ENCODE peak calls at places on chromosome 21, in four cellular contexts. One of them, this sample, is unnamed.

GRCh38 chr21:36718951-36719501 is 20.1 kb downstream of the SIM2 start:
- DNase-seq in K562: no peak
- DNase-seq in HepG2: peak
- DNase-seq in GM12878: no peak
- DNase-seq in this sample: no peak

GRCh38 chr21:26469789-26470188 is 103.3 kb downstream of the CYYR1 start:
- DNase-seq in K562: no peak
- DNase-seq in HepG2: no peak
- DNase-seq in GM12878: no peak
- DNase-seq in this sample: no peak

GRCh38 chr21:31576428-31576827 is 83.1 kb upstream of the SOD1 start:
- DNase-seq in K562: no peak
- DNase-seq in HepG2: no peak
- DNase-seq in GM12878: no peak
- DNase-seq in this sample: no peak

GRCh38 chr21:29372063-29372802 is 73.5 kb downstream of the BACH1 start:
- DNase-seq in K562: peak
- DNase-seq in HepG2: peak
- DNase-seq in GM12878: peak
- DNase-seq in this sample: peak

GRCh38 chr21:38597436-38597835 is 99.2 kb upstream of the ERG start:
- DNase-seq in K562: no peak
- DNase-seq in HepG2: no peak
- DNase-seq in GM12878: no peak
- DNase-seq in this sample: no peak

GRCh38 chr21:29154270-29154669 is 23.8 kb downstream of the MAP3K7CL start:
- DNase-seq in K562: no peak
- DNase-seq in HepG2: no peak
- DNase-seq in GM12878: no peak
- DNase-seq in this sample: no peak

GRCh38 chr21:18204931-18205330 is 39.7 kb upstream of the CHODL start:
- DNase-seq in K562: no peak
- DNase-seq in HepG2: no peak
- DNase-seq in GM12878: no peak
- DNase-seq in this sample: peak

GRCh38 chr21:25891596-25891995 is 156.8 kb downstream of the GABPA start:
- DNase-seq in K562: no peak
- DNase-seq in HepG2: no peak
- DNase-seq in GM12878: no peak
- DNase-seq in this sample: no peak

GRCh38 chr21:26513212-26513611 is 59.9 kb downstream of the CYYR1 start:
- DNase-seq in K562: no peak
- DNase-seq in HepG2: no peak
- DNase-seq in GM12878: no peak
- DNase-seq in this sample: no peak

GRCh38 chr21:23131177-23131576 is 2133.0 kb downstream of the NCAM2 start:
- DNase-seq in K562: no peak
- DNase-seq in HepG2: no peak
- DNase-seq in GM12878: no peak
- DNase-seq in this sample: peak

GRCh38 chr21:30072496-30072895 is 94.1 kb downstream of the CLDN17 start:
- DNase-seq in K562: no peak
- DNase-seq in HepG2: no peak
- DNase-seq in GM12878: no peak
- DNase-seq in this sample: peak

GRCh38 chr21:15514073-15514946 is 215.5 kb upstream of the USP25 start:
- DNase-seq in K562: no peak
- DNase-seq in HepG2: peak
- DNase-seq in GM12878: peak
- DNase-seq in this sample: no peak

GRCh38 chr21:29499734-29500343 is 201.1 kb downstream of the BACH1 start:
- DNase-seq in K562: peak
- DNase-seq in HepG2: peak
- DNase-seq in GM12878: no peak
- DNase-seq in this sample: peak

GRCh38 chr21:39715804-39716397 is 29.1 kb upstream of the IGSF5 start:
- DNase-seq in K562: peak
- DNase-seq in HepG2: peak
- DNase-seq in GM12878: no peak
- DNase-seq in this sample: peak

GRCh38 chr21:31459457-31459856 is 115.4 kb upstream of the TIAM1 start:
- DNase-seq in K562: peak
- DNase-seq in HepG2: no peak
- DNase-seq in GM12878: no peak
- DNase-seq in this sample: peak

GRCh38 chr21:38613686-38614085 is 115.4 kb upstream of the ERG start:
- DNase-seq in K562: no peak
- DNase-seq in HepG2: no peak
- DNase-seq in GM12878: no peak
- DNase-seq in this sample: no peak

GRCh38 chr21:25733859-25734653 is 648 bp downstream of the ATP5PF start:
- DNase-seq in K562: no peak
- DNase-seq in HepG2: peak
- DNase-seq in GM12878: no peak
- DNase-seq in this sample: peak

GRCh38 chr21:26169611-26170470 is 729 bp downstream of the APP start:
- DNase-seq in K562: no peak
- DNase-seq in HepG2: no peak
- DNase-seq in GM12878: no peak
- DNase-seq in this sample: peak

GRCh38 chr21:32757804-32758203 is 13.8 kb downstream of the PAXBP1 start:
- DNase-seq in K562: no peak
- DNase-seq in HepG2: no peak
- DNase-seq in GM12878: no peak
- DNase-seq in this sample: no peak

GRCh38 chr21:33441489-33442477 is 38.0 kb downstream of the TMEM50B start:
- DNase-seq in K562: no peak
- DNase-seq in HepG2: no peak
- DNase-seq in GM12878: peak
- DNase-seq in this sample: no peak

GRCh38 chr21:36692844-36693143 is 6.1 kb upstream of the SIM2 start:
- DNase-seq in K562: no peak
- DNase-seq in HepG2: no peak
- DNase-seq in GM12878: no peak
- DNase-seq in this sample: no peak

GRCh38 chr21:33816148-33816547 is 99.5 kb downstream of the ATP5PO start:
- DNase-seq in K562: no peak
- DNase-seq in HepG2: no peak
- DNase-seq in GM12878: no peak
- DNase-seq in this sample: no peak

GRCh38 chr21:23008803-23009202 is 2010.6 kb downstream of the NCAM2 start:
- DNase-seq in K562: no peak
- DNase-seq in HepG2: no peak
- DNase-seq in GM12878: no peak
- DNase-seq in this sample: no peak

GRCh38 chr21:30839304-30839703 is 9.7 kb upstream of the KRTAP7-1 start:
- DNase-seq in K562: peak
- DNase-seq in HepG2: peak
- DNase-seq in GM12878: no peak
- DNase-seq in this sample: peak

GRCh38 chr21:38293113-38293512 is 36.3 kb downstream of the KCNJ15 start:
- DNase-seq in K562: no peak
- DNase-seq in HepG2: no peak
- DNase-seq in GM12878: no peak
- DNase-seq in this sample: no peak

DNA sequence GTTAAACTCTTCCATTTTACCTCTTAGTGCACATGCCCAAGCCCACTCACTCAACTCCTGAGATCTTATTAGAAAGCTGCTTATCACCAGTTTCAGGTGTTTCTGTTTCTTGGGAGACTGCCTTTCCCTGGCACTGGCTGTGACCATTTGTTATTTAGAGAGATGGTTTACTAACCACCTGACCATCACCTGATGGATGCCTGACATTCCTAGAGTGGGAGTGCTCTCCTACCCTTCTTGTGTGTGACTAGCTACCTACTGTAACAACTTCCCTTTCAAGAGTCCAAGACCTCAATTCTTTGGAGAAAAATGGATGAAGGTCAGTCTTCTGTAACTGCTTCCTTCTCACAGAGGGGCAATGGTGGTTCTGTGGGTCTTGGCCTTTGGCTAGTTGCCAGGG is 755.2 kb upstream of the ADAMTS5 start:
- DNase-seq in K562: no peak
- DNase-seq in HepG2: no peak
- DNase-seq in GM12878: no peak
- DNase-seq in this sample: peak
- TF ChIP-seq CREB1 in K562: no peak
- TF ChIP-seq CREB1 in HepG2: no peak
- TF ChIP-seq CREB1 in GM12878: no peak
- TF ChIP-seq CREB1 in this sample: no peak

DNA sequence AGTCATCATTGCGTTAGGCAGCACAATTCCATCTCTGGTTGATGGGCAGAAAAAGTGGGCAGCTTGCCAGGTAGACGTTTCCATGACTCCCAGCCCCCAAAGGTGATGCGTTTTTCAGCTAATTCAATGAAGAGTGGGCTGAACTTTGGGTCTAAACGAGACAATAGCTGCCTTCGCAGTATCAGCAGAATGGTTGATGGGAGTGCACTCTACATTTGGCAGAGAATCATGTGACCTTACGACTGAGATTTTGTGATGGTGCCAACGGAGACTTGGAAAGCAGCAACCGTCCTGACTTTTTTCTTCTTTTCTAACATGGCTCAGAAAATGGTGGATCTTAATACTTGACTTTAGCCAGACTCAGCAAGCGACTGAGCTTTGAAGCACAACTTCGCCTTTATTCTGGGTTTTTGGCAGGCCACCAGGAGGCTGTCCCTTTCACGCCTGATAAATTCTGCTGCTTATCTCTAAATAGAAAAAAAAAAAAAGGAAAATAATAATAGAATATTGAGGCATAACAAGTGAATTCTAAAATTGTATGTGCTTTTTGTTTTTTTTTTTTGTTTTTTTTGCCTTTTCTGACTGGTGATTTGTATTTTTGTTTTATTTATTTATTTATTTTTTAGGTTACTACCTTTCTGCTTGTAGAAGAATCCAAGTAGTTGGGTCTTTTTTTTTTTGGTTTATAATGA is 804.8 kb downstream of the USP25 start:
- DNase-seq in K562: no peak
- DNase-seq in HepG2: no peak
- DNase-seq in GM12878: no peak
- DNase-seq in this sample: no peak
- TF ChIP-seq JUNB in K562: no peak
- TF ChIP-seq JUNB in HepG2: no peak
- TF ChIP-seq JUNB in GM12878: no peak
- TF ChIP-seq JUNB in this sample: no peak

GRCh38 chr21:42118901-42119300 is 47.8 kb downstream of the UMODL1 start:
- DNase-seq in K562: no peak
- DNase-seq in HepG2: no peak
- DNase-seq in GM12878: no peak
- DNase-seq in this sample: no peak
- TF ChIP-seq CREB1 in K562: no peak
- TF ChIP-seq CREB1 in HepG2: no peak
- TF ChIP-seq CREB1 in GM12878: no peak
- TF ChIP-seq CREB1 in this sample: no peak

DNA sequence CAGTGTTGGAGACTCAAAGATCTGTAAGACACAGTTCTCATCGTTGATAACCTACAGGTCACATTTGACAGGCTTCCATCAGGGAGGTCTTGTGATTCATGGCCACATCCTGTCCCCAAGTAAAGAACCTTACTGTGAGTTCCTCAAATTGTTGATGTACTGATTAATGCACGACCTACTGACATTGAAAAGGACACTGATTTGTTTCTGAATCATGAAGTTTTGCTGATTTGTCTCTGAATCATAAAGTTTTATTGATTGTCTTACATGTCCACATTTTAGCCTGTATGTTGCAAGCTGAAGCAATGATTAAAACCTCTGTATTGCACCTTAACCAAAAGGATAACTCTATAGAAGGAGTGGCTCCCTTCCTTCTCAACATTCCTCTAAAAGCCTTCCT is 476.3 kb upstream of the RUNX1 start:
- DNase-seq in K562: no peak
- DNase-seq in HepG2: no peak
- DNase-seq in GM12878: no peak
- DNase-seq in this sample: no peak
- TF ChIP-seq JUNB in K562: no peak
- TF ChIP-seq JUNB in HepG2: no peak
- TF ChIP-seq JUNB in GM12878: no peak
- TF ChIP-seq JUNB in this sample: no peak

DNA sequence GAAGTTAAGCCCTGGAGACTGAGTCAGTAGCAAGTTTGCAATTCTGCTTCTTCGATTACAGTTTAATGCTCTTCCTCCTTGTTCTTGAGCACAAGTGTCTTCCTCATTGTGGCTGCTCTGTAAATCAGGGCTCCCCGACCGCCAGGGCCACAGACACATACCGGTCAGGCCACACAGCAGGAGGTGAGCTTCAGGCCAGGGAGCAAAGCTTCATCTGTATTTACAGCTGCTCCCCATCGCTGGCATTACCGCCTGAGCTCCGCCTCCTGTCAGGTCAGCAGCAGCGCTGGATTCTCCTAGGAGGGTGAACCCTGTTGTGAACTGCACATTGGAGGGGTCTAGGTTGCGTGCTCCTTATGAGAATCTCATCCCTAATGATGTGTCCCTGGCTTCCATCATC is 1.7 kb upstream of the TRAPPC10 start:
- DNase-seq in K562: no peak
- DNase-seq in HepG2: peak
- DNase-seq in GM12878: no peak
- DNase-seq in this sample: peak
- TF ChIP-seq CREB1 in K562: no peak
- TF ChIP-seq CREB1 in HepG2: no peak
- TF ChIP-seq CREB1 in GM12878: no peak
- TF ChIP-seq CREB1 in this sample: no peak

GRCh38 chr21:45513003-45513706 is 29.1 kb downstream of the SLC19A1 start:
- DNase-seq in K562: no peak
- DNase-seq in HepG2: no peak
- DNase-seq in GM12878: no peak
- DNase-seq in this sample: no peak

GRCh38 chr21:45511661-45512431 is 30.4 kb downstream of the SLC19A1 start:
- DNase-seq in K562: no peak
- DNase-seq in HepG2: no peak
- DNase-seq in GM12878: no peak
- DNase-seq in this sample: no peak

GRCh38 chr21:45511007-45511406 is 31.2 kb downstream of the SLC19A1 start:
- DNase-seq in K562: no peak
- DNase-seq in HepG2: no peak
- DNase-seq in GM12878: no peak
- DNase-seq in this sample: no peak

GRCh38 chr21:45513741-45514310 is 28.4 kb downstream of the SLC19A1 start:
- DNase-seq in K562: no peak
- DNase-seq in HepG2: no peak
- DNase-seq in GM12878: no peak
- DNase-seq in this sample: no peak

GRCh38 chr21:45512626-45513002 is 29.6 kb downstream of the SLC19A1 start:
- DNase-seq in K562: no peak
- DNase-seq in HepG2: no peak
- DNase-seq in GM12878: no peak
- DNase-seq in this sample: no peak
- TF ChIP-seq JUNB in K562: no peak
- TF ChIP-seq JUNB in HepG2: no peak
- TF ChIP-seq JUNB in GM12878: no peak
- TF ChIP-seq JUNB in this sample: no peak

GRCh38 chr21:35438643-35439404 is 389.7 kb upstream of the RUNX1 start:
- DNase-seq in K562: no peak
- DNase-seq in HepG2: no peak
- DNase-seq in GM12878: peak
- DNase-seq in this sample: no peak
- TF ChIP-seq CREB1 in K562: no peak
- TF ChIP-seq CREB1 in HepG2: no peak
- TF ChIP-seq CREB1 in GM12878: no peak
- TF ChIP-seq CREB1 in this sample: no peak